ENCODE peak calls at places on chromosomes 16 and 17, in six cellular contexts. X is ascending aorta; W is mesenteric fat pad; A is stimulated activated CD8-positive, alpha-beta memory T cell treated with anti-CD3 and anti-CD28 coated beads, Interleukin-15, amount 100 ng/mL, for 48 hours; Z is NCI-H1092; K is activated CD8-positive, alpha-beta T cell treated with anti-CD3 and anti-CD28 coated beads for 36 hours. M is an unnamed sample.

GRCh38 chr17:30519707-30520106 is 42.5 kb downstream of the GOSR1 start:
- DNase-seq in X (no peak), W (no peak), A (no peak), Z (no peak), K (no peak), M (no peak)

GRCh38 chr16:70428178-70428998 is 10.5 kb downstream of the ST3GAL2 start:
- DNase-seq in X (peak; percentile 80), W (peak; percentile 95), A (peak; percentile 65), Z (peak; percentile 52), K (peak; percentile 83), M (peak; percentile 52)

GRCh38 chr17:752620-753219 is 656 bp upstream of the GEMIN4 start:
- DNase-seq in X (no peak), W (no peak), A (no peak), Z (peak; percentile 51), K (peak; percentile 53), M (no peak)

GRCh38 chr16:23145186-23145585 is 4.1 kb downstream of the USP31 start:
- DNase-seq in X (no peak), W (no peak), A (no peak), Z (no peak), K (no peak), M (no peak)

GRCh38 chr16:35102780-35103403 is 1643.5 kb downstream of the TP53TG3F start:
- DNase-seq in X (no peak), W (no peak), A (no peak), Z (no peak), K (peak; percentile 16), M (no peak)

GRCh38 chr17:14580494-14580893 is 279.6 kb downstream of the HS3ST3B1 start:
- DNase-seq in X (no peak), W (no peak), A (no peak), Z (no peak), K (no peak), M (no peak)

GRCh38 chr17:79993390-79994221 is 42.1 kb downstream of the TBC1D16 start:
- DNase-seq in X (peak; percentile 16), W (no peak), A (peak; percentile 61), Z (peak; percentile 86), K (peak; percentile 89), M (no peak)

GRCh38 chr16:67399218-67399733 is 6.0 kb upstream of the TPPP3 start:
- DNase-seq in X (no peak), W (no peak), A (peak; percentile 37), Z (no peak), K (peak; percentile 65), M (peak; percentile 52)

GRCh38 chr17:57154896-57155295 is 69.8 kb downstream of the AKAP1 start:
- DNase-seq in X (no peak), W (no peak), A (no peak), Z (no peak), K (no peak), M (no peak)

GRCh38 chr17:55155867-55156560 is 108.7 kb upstream of the HLF start:
- DNase-seq in X (no peak), W (no peak), A (no peak), Z (peak; percentile 24), K (no peak), M (no peak)

GRCh38 chr17:50244771-50245170 is 29.5 kb upstream of the TMEM92 start:
- DNase-seq in X (no peak), W (no peak), A (no peak), Z (no peak), K (no peak), M (no peak)

GRCh38 chr17:83034525-83034924 is 44.9 kb upstream of the METRNL start:
- DNase-seq in X (no peak), W (peak; percentile 65), A (no peak), Z (no peak), K (no peak), M (no peak)

GRCh38 chr17:19379306-19380075 is 1.2 kb downstream of the MAPK7 start:
- DNase-seq in X (no peak), W (peak; percentile 24), A (no peak), Z (no peak), K (no peak), M (no peak)

GRCh38 chr16:27426423-27427408 is 24.7 kb downstream of the IL21R start:
- DNase-seq in X (no peak), W (peak; percentile 83), A (peak; percentile 71), Z (peak; percentile 37), K (peak; percentile 90), M (no peak)

GRCh38 chr16:23410176-23410575 is 42.8 kb downstream of the COG7 start:
- DNase-seq in X (no peak), W (no peak), A (no peak), Z (no peak), K (no peak), M (no peak)

GRCh38 chr16:82671743-82672142 is 45.0 kb downstream of the CDH13 start:
- DNase-seq in X (no peak), W (no peak), A (no peak), Z (no peak), K (peak; percentile 63), M (no peak)

GRCh38 chr17:41406205-41406604 is 8.8 kb upstream of the KRT31 start:
- DNase-seq in X (no peak), W (no peak), A (no peak), Z (no peak), K (no peak), M (no peak)

GRCh38 chr16:50613281-50613991 is 65.2 kb downstream of the NKD1 start:
- DNase-seq in X (no peak), W (no peak), A (no peak), Z (no peak), K (no peak), M (no peak)

GRCh38 chr17:17073627-17074521 is 31.6 kb downstream of the MPRIP start:
- DNase-seq in X (no peak), W (peak; percentile 39), A (no peak), Z (no peak), K (peak; percentile 13), M (no peak)

GRCh38 chr16:27547134-27547533 is 2.6 kb downstream of the GTF3C1 start:
- DNase-seq in X (no peak), W (no peak), A (no peak), Z (no peak), K (peak; percentile 11), M (no peak)

GRCh38 chr17:65774787-65775186 is 213.3 kb upstream of the AXIN2 start:
- DNase-seq in X (no peak), W (no peak), A (no peak), Z (no peak), K (peak; percentile 31), M (no peak)

GRCh38 chr17:339193-340061 is 13.2 kb downstream of the RPH3AL start:
- DNase-seq in X (no peak), W (no peak), A (no peak), Z (no peak), K (no peak), M (no peak)

GRCh38 chr16:75118943-75119539 is 2.5 kb upstream of the LDHD start:
- DNase-seq in X (no peak), W (no peak), A (no peak), Z (no peak), K (no peak), M (no peak)

GRCh38 chr16:88922114-88922825 is 54.7 kb downstream of the CBFA2T3 start:
- DNase-seq in X (no peak), W (peak; percentile 94), A (no peak), Z (no peak), K (no peak), M (no peak)

GRCh38 chr17:28892024-28892423 is 5.5 kb downstream of the FLOT2 start:
- DNase-seq in X (no peak), W (no peak), A (no peak), Z (no peak), K (no peak), M (no peak)

GRCh38 chr16:88195021-88195581 is 187.7 kb upstream of the ZNF469 start:
- DNase-seq in X (no peak), W (peak; percentile 79), A (no peak), Z (no peak), K (no peak), M (no peak)

GRCh38 chr17:14298221-14298994 is 2.5 kb upstream of the HS3ST3B1 start:
- DNase-seq in X (no peak), W (no peak), A (no peak), Z (no peak), K (no peak), M (no peak)

GRCh38 chr16:2842340-2843000 is 12.4 kb downstream of the ZG16B start:
- DNase-seq in X (no peak), W (no peak), A (peak; percentile 85), Z (no peak), K (peak; percentile 89), M (peak; percentile 34)

GRCh38 chr16:68991075-68991474 is 114.4 kb upstream of the HAS3 start:
- DNase-seq in X (no peak), W (no peak), A (no peak), Z (no peak), K (no peak), M (no peak)

GRCh38 chr17:62178579-62178978 is 113.5 kb upstream of the MED13 start:
- DNase-seq in X (no peak), W (no peak), A (no peak), Z (no peak), K (no peak), M (no peak)

GRCh38 chr17:70369296-70369855 is 200.0 kb downstream of the KCNJ2 start:
- DNase-seq in X (no peak), W (no peak), A (no peak), Z (no peak), K (no peak), M (no peak)

GRCh38 chr16:15523092-15523541 is 88.7 kb downstream of the BMERB1 start:
- DNase-seq in X (no peak), W (no peak), A (no peak), Z (no peak), K (no peak), M (peak; percentile 64)

GRCh38 chr16:2256531-2257140 is 5.2 kb upstream of the ECI1 start:
- DNase-seq in X (no peak), W (no peak), A (no peak), Z (no peak), K (no peak), M (no peak)

GRCh38 chr17:14827394-14827793 is 437.7 kb downstream of the PMP22 start:
- DNase-seq in X (no peak), W (no peak), A (no peak), Z (no peak), K (no peak), M (no peak)

GRCh38 chr16:8928467-8928957 is 35.2 kb downstream of the USP7 start:
- DNase-seq in X (no peak), W (no peak), A (peak; percentile 34), Z (no peak), K (peak; percentile 68), M (no peak)

GRCh38 chr16:24701521-24701951 is 27.9 kb upstream of the TNRC6A start:
- DNase-seq in X (no peak), W (no peak), A (no peak), Z (no peak), K (no peak), M (no peak)

GRCh38 chr17:76781056-76781982 is 43.4 kb downstream of the MFSD11 start:
- DNase-seq in X (no peak), W (no peak), A (no peak), Z (no peak), K (peak; percentile 2), M (no peak)

M was measured in midbrain.